ENCODE peak calls at places on chromosome 13, in seven cellular contexts. A, K, W, J, N, U and M are unnamed samples.

GRCh38 chr13:71210861-71211260 is 656.1 kb downstream of the DACH1 start:
- DNase-seq in A (no peak), U (no peak), W (no peak), N (no peak), K (no peak), J (no peak), M (no peak)

GRCh38 chr13:30504081-30504480 is 38.3 kb upstream of the HMGB1 start:
- DNase-seq in W (no peak), J (no peak), K (peak; percentile 76), N (no peak), A (no peak), U (no peak), M (no peak)

GRCh38 chr13:76723551-76724232 is 162.5 kb downstream of the KCTD12 start:
- DNase-seq in K (peak; percentile 17), W (no peak), U (no peak), J (no peak), A (peak; percentile 65), N (no peak), M (no peak)

GRCh38 chr13:85541476-85541875 is 257.7 kb downstream of the SLITRK6 start:
- DNase-seq in J (no peak), U (no peak), A (no peak), K (no peak), W (no peak), N (no peak), M (no peak)

GRCh38 chr13:71034018-71034417 is 833.0 kb downstream of the DACH1 start:
- DNase-seq in U (no peak), K (no peak), J (no peak), W (no peak), N (no peak), A (no peak), M (no peak)

GRCh38 chr13:47696677-47697076 is 304.4 kb downstream of the SUCLA2 start:
- DNase-seq in W (no peak), J (no peak), A (no peak), U (no peak), K (no peak), N (no peak), M (no peak)

GRCh38 chr13:72164811-72165210 is 297.8 kb upstream of the DACH1 start:
- DNase-seq in W (no peak), U (no peak), N (no peak), K (no peak), J (no peak), A (no peak), M (no peak)

GRCh38 chr13:23723463-23723862 is 153.3 kb downstream of the TNFRSF19 start:
- DNase-seq in N (no peak), J (no peak), U (no peak), W (no peak), K (no peak), A (no peak), M (no peak)

GRCh38 chr13:44230071-44230470 is 143.6 kb upstream of the SERP2 start:
- DNase-seq in K (no peak), J (no peak), N (no peak), W (no peak), A (no peak), U (no peak), M (no peak)

GRCh38 chr13:112770504-112770903 is 80.7 kb downstream of the ATP11A start:
- DNase-seq in A (no peak), K (no peak), W (peak; percentile 25), N (no peak), J (no peak), U (no peak), M (no peak)

GRCh38 chr13:103031332-103031873 is 34.8 kb downstream of the SLC10A2 start:
- DNase-seq in J (no peak), U (no peak), W (no peak), K (no peak), A (peak; percentile 63), N (no peak), M (no peak)

GRCh38 chr13:113207890-113208423 is 512 bp downstream of the PCID2 start:
- DNase-seq in U (peak; percentile 72), K (peak; percentile 59), N (no peak), J (peak; percentile 14), A (peak; percentile 60), W (peak; percentile 28), M (peak; percentile 21)

GRCh38 chr13:109131698-109132257 is 502.4 kb downstream of the MYO16 start:
- DNase-seq in U (no peak), A (peak; percentile 57), W (no peak), K (peak; percentile 97), N (no peak), J (no peak), M (no peak)

GRCh38 chr13:48094404-48094780 is 512 bp downstream of the MED4 start:
- DNase-seq in K (peak; percentile 30), W (no peak), U (no peak), A (peak; percentile 11), J (peak; percentile 6), N (no peak), M (no peak)

GRCh38 chr13:111216166-111216960 is 101.3 kb downstream of the ARHGEF7 start:
- DNase-seq in N (peak; percentile 10), W (no peak), A (peak; percentile 28), J (peak; percentile 7), K (peak; percentile 25), U (no peak), M (peak; percentile 15)

GRCh38 chr13:25276748-25277147 is 10.5 kb downstream of the MTMR6 start:
- DNase-seq in K (no peak), J (no peak), W (no peak), A (peak; percentile 50), N (no peak), U (no peak), M (no peak)

GRCh38 chr13:25874907-25875306 is 176.9 kb downstream of the SHISA2 start:
- DNase-seq in U (no peak), N (no peak), K (peak; percentile 97), A (no peak), W (no peak), J (peak; percentile 57), M (no peak)

GRCh38 chr13:101289764-101290163 is 126.5 kb downstream of the NALCN start:
- DNase-seq in A (peak; percentile 35), K (no peak), J (no peak), W (peak; percentile 44), N (no peak), U (no peak), M (no peak)

GRCh38 chr13:108322206-108322824 is 52.8 kb downstream of the TNFSF13B start:
- DNase-seq in N (no peak), U (no peak), W (peak; percentile 39), K (peak; percentile 68), J (no peak), A (peak; percentile 50), M (no peak)

GRCh38 chr13:67943116-67943515 is 713.0 kb upstream of the PCDH9 start:
- DNase-seq in A (no peak), W (no peak), J (no peak), U (no peak), K (no peak), N (no peak), M (no peak)

GRCh38 chr13:39531646-39532045 is 71.3 kb downstream of the LHFPL6 start:
- DNase-seq in K (peak; percentile 7), N (no peak), J (no peak), A (no peak), U (no peak), W (no peak), M (no peak)